ENCODE peak calls at places on chromosomes 11 and 22, in eight cellular contexts. H is MM.1S, J is GM12878, Y is fibroblast of lung, F is neuronal stem cell, B is mammary epithelial cell, L is H1, M is HCT116. K is an unnamed sample. For H3K36me3, the result is how much of the 10 kb centered on the place peaks cover.

GRCh38 chr11:33942954-33943353 is 51.1 kb upstream of the LMO2 start:
- DNase-seq in L (no peak), F (no peak), J (peak), H (no peak), Y (peak), M (peak), B (peak), K (no peak)

GRCh38 chr22:38698407-38699094 is 2.2 kb downstream of the JOSD1 start:
- DNase-seq in J (no peak), Y (no peak), F (no peak), M (no peak), H (no peak), B (no peak), L (no peak), K (no peak)

GRCh38 chr11:36499325-36499724 is 10.7 kb downstream of the TRAF6 start:
- DNase-seq in H (peak), M (no peak), Y (no peak), J (no peak), B (no peak), F (no peak), L (no peak), K (no peak)

GRCh38 chr11:2566223-2567025 is 121.6 kb downstream of the KCNQ1 start:
- DNase-seq in F (no peak), H (no peak), B (no peak), L (no peak), Y (peak), M (no peak), J (no peak), K (no peak)

GRCh38 chr22:38051900-38052862 is 5.0 kb upstream of the PICK1 start:
- DNase-seq in Y (peak), L (peak), B (peak), H (peak), F (peak), M (peak), J (peak), K (peak)

GRCh38 chr11:117072517-117073218 is 25.6 kb downstream of the SIK3 start:
- DNase-seq in M (peak), B (peak), H (no peak), F (no peak), J (peak), Y (peak), L (no peak), K (peak)

GRCh38 chr11:748007-748359 is 719 bp downstream of the TALDO1 start:
- DNase-seq in M (no peak), B (no peak), F (no peak), Y (no peak), L (no peak), H (peak), J (no peak), K (no peak)

GRCh38 chr11:597166-597725 is 18.5 kb downstream of the IRF7 start:
- DNase-seq in M (no peak), F (no peak), H (no peak), L (peak), B (no peak), Y (no peak), J (no peak), K (no peak)

GRCh38 chr11:31246451-31247165 is 122.9 kb downstream of the DCDC1 start:
- DNase-seq in J (no peak), F (no peak), B (peak), Y (peak), L (no peak), H (no peak), M (no peak), K (no peak)

GRCh38 chr11:19670030-19670761 is 42.4 kb upstream of the NAV2 start:
- DNase-seq in F (no peak), J (no peak), H (no peak), B (peak), M (peak), L (no peak), Y (peak), K (no peak)

GRCh38 chr11:86849679-86850078 is 49.3 kb downstream of the PRSS23 start:
- DNase-seq in Y (no peak), L (no peak), B (no peak), H (no peak), F (no peak), J (no peak), M (no peak), K (no peak)

GRCh38 chr11:2426826-2427521 is 17.3 kb downstream of the TRPM5 start:
- DNase-seq in J (no peak), F (no peak), M (no peak), L (no peak), Y (no peak), H (no peak), B (no peak), K (no peak)

GRCh38 chr22:30922151-30922611 is 46.4 kb downstream of the MORC2 start:
- DNase-seq in Y (peak), J (peak), M (no peak), H (no peak), F (no peak), B (peak), L (no peak), K (no peak)

GRCh38 chr22:49207008-49207775 is 620.5 kb downstream of the BRD1 start:
- DNase-seq in L (peak), Y (no peak), M (no peak), H (no peak), B (no peak), J (no peak), F (no peak), K (no peak)

GRCh38 chr11:119093951-119094815 is 7.5 kb downstream of the DPAGT1 start:
- DNase-seq in H (no peak), M (no peak), F (no peak), Y (peak), L (peak), B (peak), J (no peak), K (no peak)

GRCh38 chr22:35330258-35330861 is 30.7 kb downstream of the TOM1 start:
- DNase-seq in H (no peak), B (no peak), M (no peak), F (no peak), L (no peak), Y (peak), J (no peak), K (no peak)

GRCh38 chr11:96278039-96278897 is 64.7 kb downstream of the MAML2 start:
- DNase-seq in H (no peak), J (no peak), F (no peak), B (peak), L (no peak), Y (peak), M (no peak), K (no peak)

GRCh38 chr11:81888391-81888790 is 845.3 kb downstream of the FAM181B start:
- DNase-seq in B (no peak), Y (peak), J (no peak), F (no peak), L (no peak), H (no peak), M (no peak), K (no peak)

GRCh38 chr11:109036011-109036410 is 371.1 kb downstream of the DDX10 start:
- DNase-seq in L (no peak), H (no peak), J (no peak), B (no peak), Y (no peak), M (no peak), F (no peak), K (no peak)

GRCh38 chr11:22466351-22466750 is 128.2 kb downstream of the SLC17A6 start:
- DNase-seq in L (no peak), F (no peak), Y (no peak), M (no peak), B (no peak), J (no peak), H (no peak), K (no peak)

GRCh38 chr22:32378703-32379272 is 21.1 kb downstream of the RFPL3 start:
- DNase-seq in F (peak), J (no peak), H (no peak), B (peak), L (peak), Y (peak), M (peak), K (no peak)

GRCh38 chr11:15705886-15706285 is 591.2 kb downstream of the INSC start:
- DNase-seq in Y (peak), J (no peak), H (no peak), L (no peak), M (no peak), F (no peak), B (no peak), K (no peak)

GRCh38 chr22:49633010-49633324 is 194.7 kb downstream of the BRD1 start:
- DNase-seq in M (no peak), J (no peak), F (no peak), Y (no peak), H (no peak), L (no peak), B (no peak), K (no peak)

GRCh38 chr11:36411202-36411640 is 98.9 kb downstream of the TRAF6 start:
- DNase-seq in Y (no peak), J (peak), L (no peak), H (no peak), M (no peak), F (no peak), B (no peak), K (no peak)

DNA sequence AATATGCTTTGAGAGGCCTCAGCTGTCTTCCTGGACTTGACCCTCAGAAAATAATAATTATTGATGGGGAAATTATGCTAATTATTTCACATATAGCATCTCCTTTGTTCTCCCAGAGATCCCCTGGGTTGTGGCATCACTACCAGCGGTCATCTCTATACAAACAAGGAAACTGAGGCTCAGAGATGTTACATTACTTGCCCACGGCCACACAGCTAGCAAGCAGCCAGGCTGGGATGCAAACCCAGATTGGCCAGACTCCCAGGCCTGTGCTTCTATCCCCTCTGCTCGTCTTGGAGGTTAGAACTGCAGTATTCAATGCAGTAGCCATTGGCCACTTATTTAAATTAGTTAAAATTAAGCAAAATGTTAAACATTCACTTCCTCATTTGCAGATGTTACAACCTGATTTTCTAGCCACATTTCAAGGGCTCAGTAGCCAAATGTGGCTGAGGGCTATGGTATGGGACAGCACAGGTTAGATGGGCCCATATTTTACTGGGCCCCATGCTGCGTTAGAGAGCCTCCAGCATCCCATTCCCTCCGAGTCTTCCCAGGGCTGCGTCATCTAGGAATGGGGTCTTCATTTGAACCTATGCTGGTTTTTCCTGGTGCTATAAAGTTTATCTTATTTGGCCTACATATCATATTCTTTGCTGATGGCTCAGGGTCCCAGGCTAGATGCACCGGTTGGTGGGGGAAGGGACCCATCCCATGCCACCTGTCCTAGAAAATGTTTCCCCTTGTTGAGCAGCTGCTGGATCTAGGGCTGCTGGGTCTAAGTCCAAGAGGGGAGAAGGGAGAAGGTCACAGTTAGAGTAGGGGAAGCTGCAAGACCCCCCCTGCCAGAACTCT is 2.2 kb downstream of the SLC35C1 start:
- DNase-seq in H (no peak), B (no peak), F (no peak), Y (no peak), M (no peak), J (no peak), L (no peak), K (no peak)
- H3K9ac ChIP-seq in H (no peak), B (no peak), F (no peak), Y (no peak), M (no peak), J (peak), L (no peak), K (no peak)

GRCh38 chr22:23110922-23111527 is 30.8 kb downstream of the RSPH14 start:
- DNase-seq in Y (no peak), H (no peak), B (no peak), J (no peak), L (no peak), M (no peak), F (no peak), K (no peak)

GRCh38 chr22:23109079-23109347 is 32.8 kb downstream of the RSPH14 start:
- DNase-seq in B (no peak), H (no peak), F (no peak), J (no peak), M (no peak), L (no peak), Y (no peak), K (no peak)

GRCh38 chr22:23108324-23109078 is 33.3 kb downstream of the RSPH14 start:
- DNase-seq in F (no peak), H (no peak), B (no peak), J (no peak), M (no peak), L (no peak), Y (no peak), K (no peak)

GRCh38 chr22:23109441-23109978 is 32.3 kb downstream of the RSPH14 start:
- DNase-seq in L (no peak), Y (no peak), J (no peak), H (no peak), M (no peak), F (no peak), B (no peak), K (no peak)

GRCh38 chr22:23110190-23110921 is 31.4 kb downstream of the RSPH14 start:
- DNase-seq in F (no peak), B (no peak), L (no peak), J (no peak), H (no peak), M (no peak), Y (no peak), K (no peak)
- H3K4me2 ChIP-seq in F (no peak), B (no peak), L (no peak), J (no peak), H (no peak), M (no peak), Y (no peak), K (no peak)

DNA sequence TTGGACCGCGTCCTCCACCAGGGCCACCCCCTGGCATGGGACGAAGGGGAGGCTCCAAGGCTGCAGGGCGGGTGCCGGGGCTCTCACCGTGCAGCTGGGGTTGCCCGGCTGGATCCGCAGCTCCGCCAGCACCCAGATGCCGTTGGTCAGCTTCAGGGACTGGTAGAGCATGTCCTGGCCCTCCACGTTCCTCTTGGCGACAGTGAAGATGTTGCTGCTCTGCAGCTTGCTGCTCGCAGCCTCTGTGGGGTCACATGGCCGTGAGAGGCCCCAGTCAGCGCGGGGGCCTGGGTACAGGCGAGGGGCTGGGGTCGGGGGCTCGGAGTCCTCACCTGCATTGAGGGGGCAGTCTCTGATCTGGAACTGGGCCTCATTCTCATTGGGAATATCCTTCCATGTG is 14.8 kb upstream of the RASL10A start:
- DNase-seq in B (no peak), J (no peak), F (no peak), H (no peak), L (no peak), M (no peak), Y (no peak), K (no peak)
- H3K36me3 ChIP-seq in B (under half), J (under half), F (half or more), H (under half), L (under half), M (under half), Y (under half), K (under half)

GRCh38 chr22:29311468-29312217 is 3.9 kb downstream of the RASL10A start:
- DNase-seq in H (no peak), Y (no peak), L (peak), J (no peak), F (no peak), M (no peak), B (no peak), K (no peak)
- H3K9ac ChIP-seq in H (no peak), Y (peak), L (no peak), J (no peak), F (peak), M (peak), B (no peak), K (peak)

DNA sequence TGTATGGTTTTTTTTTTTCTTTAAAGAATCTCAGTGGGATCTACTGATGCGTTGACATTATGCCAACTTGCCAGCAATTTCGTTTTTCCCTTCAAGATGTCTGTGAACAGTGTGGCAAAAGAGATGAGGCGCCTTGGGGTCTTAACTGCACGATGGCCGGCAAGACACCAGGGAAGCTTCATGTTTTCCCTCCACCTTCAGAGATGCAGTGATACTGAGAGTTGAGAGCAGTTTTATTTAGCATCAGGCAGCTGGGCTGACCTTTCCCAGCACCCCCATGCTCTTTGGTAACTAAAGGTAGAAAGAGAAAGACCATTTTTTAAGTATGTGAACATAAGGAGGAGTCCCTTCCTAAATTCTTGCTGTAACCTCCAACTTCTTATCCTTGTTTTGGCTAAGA is 11.7 kb upstream of the GRIK4 start:
- DNase-seq in F (no peak), Y (no peak), J (no peak), B (no peak), L (no peak), H (peak), M (no peak), K (no peak)
- H3K4me2 ChIP-seq in F (no peak), Y (no peak), J (peak), B (no peak), L (no peak), H (peak), M (no peak), K (no peak)

GRCh38 chr22:46707827-46708570 is 30.1 kb downstream of the CERK start:
- DNase-seq in M (no peak), Y (no peak), B (no peak), F (no peak), H (no peak), J (no peak), L (no peak), K (no peak)
- H3K36me3 ChIP-seq in M (under half), Y (under half), B (under half), F (half or more), H (under half), J (under half), L (under half), K (under half)

GRCh38 chr11:35079581-35079980 is 59.4 kb upstream of the CD44 start:
- DNase-seq in L (no peak), F (no peak), H (no peak), Y (no peak), M (no peak), J (no peak), B (no peak), K (no peak)
- H3K9ac ChIP-seq in L (no peak), F (no peak), H (no peak), Y (no peak), M (no peak), J (no peak), B (no peak), K (no peak)

K was measured in keratinocyte.